ENCODE peak calls at places on chromosomes 11 and 22, in seven cellular contexts. One of them, this sample, is unnamed.

GRCh38 chr11:42591841-42592240 is 720.0 kb upstream of the API5 start:
- DNase-seq in astrocyte of the spinal cord: no peak
- DNase-seq in adipocyte: no peak
- DNase-seq in pancreas: no peak
- DNase-seq in brain microvascular endothelial cell: no peak
- DNase-seq in endodermal cell: no peak
- DNase-seq in hepatocyte: no peak
- DNase-seq in this sample: no peak

GRCh38 chr11:12207384-12208150 is 97.2 kb downstream of the MICAL2 start:
- DNase-seq in hepatocyte: no peak
- DNase-seq in endodermal cell: no peak
- DNase-seq in adipocyte: peak
- DNase-seq in astrocyte of the spinal cord: peak
- DNase-seq in pancreas: no peak
- DNase-seq in brain microvascular endothelial cell: peak
- DNase-seq in this sample: peak

GRCh38 chr11:116823031-116823843 is at the start of gene APOA4:
- DNase-seq in hepatocyte: no peak
- DNase-seq in endodermal cell: no peak
- DNase-seq in brain microvascular endothelial cell: no peak
- DNase-seq in astrocyte of the spinal cord: no peak
- DNase-seq in adipocyte: no peak
- DNase-seq in pancreas: no peak
- DNase-seq in this sample: no peak

GRCh38 chr11:65329944-65330403 is 3.7 kb upstream of the DPF2 start:
- DNase-seq in endodermal cell: peak
- DNase-seq in brain microvascular endothelial cell: peak
- DNase-seq in astrocyte of the spinal cord: peak
- DNase-seq in adipocyte: peak
- DNase-seq in hepatocyte: peak
- DNase-seq in pancreas: peak
- DNase-seq in this sample: peak

GRCh38 chr11:122071680-122072321 is 44.2 kb downstream of the BLID start:
- DNase-seq in astrocyte of the spinal cord: no peak
- DNase-seq in endodermal cell: no peak
- DNase-seq in pancreas: no peak
- DNase-seq in brain microvascular endothelial cell: no peak
- DNase-seq in hepatocyte: no peak
- DNase-seq in adipocyte: no peak
- DNase-seq in this sample: no peak

GRCh38 chr11:77115181-77115611 is 12.6 kb downstream of the OMP start:
- DNase-seq in hepatocyte: no peak
- DNase-seq in adipocyte: no peak
- DNase-seq in astrocyte of the spinal cord: no peak
- DNase-seq in pancreas: no peak
- DNase-seq in endodermal cell: peak
- DNase-seq in brain microvascular endothelial cell: no peak
- DNase-seq in this sample: no peak

GRCh38 chr22:32202539-32203180 is 2.2 kb downstream of the RFPL2 start:
- DNase-seq in endodermal cell: peak
- DNase-seq in adipocyte: peak
- DNase-seq in pancreas: no peak
- DNase-seq in hepatocyte: peak
- DNase-seq in astrocyte of the spinal cord: peak
- DNase-seq in brain microvascular endothelial cell: peak
- DNase-seq in this sample: peak

GRCh38 chr11:118749429-118749828 is 41.5 kb downstream of the DDX6 start:
- DNase-seq in adipocyte: no peak
- DNase-seq in endodermal cell: no peak
- DNase-seq in astrocyte of the spinal cord: no peak
- DNase-seq in pancreas: no peak
- DNase-seq in brain microvascular endothelial cell: no peak
- DNase-seq in hepatocyte: no peak
- DNase-seq in this sample: no peak

GRCh38 chr11:46952553-46952952 is 16.0 kb downstream of the CSTPP1 start:
- DNase-seq in brain microvascular endothelial cell: no peak
- DNase-seq in pancreas: no peak
- DNase-seq in adipocyte: no peak
- DNase-seq in endodermal cell: no peak
- DNase-seq in astrocyte of the spinal cord: no peak
- DNase-seq in hepatocyte: no peak
- DNase-seq in this sample: no peak

GRCh38 chr11:75735181-75735845 is 17.7 kb downstream of the MOGAT2 start:
- DNase-seq in endodermal cell: peak
- DNase-seq in pancreas: no peak
- DNase-seq in astrocyte of the spinal cord: no peak
- DNase-seq in hepatocyte: no peak
- DNase-seq in adipocyte: no peak
- DNase-seq in brain microvascular endothelial cell: no peak
- DNase-seq in this sample: no peak

GRCh38 chr11:13776134-13776815 is 107.8 kb downstream of the FAR1 start:
- DNase-seq in adipocyte: peak
- DNase-seq in astrocyte of the spinal cord: no peak
- DNase-seq in hepatocyte: no peak
- DNase-seq in pancreas: no peak
- DNase-seq in endodermal cell: peak
- DNase-seq in brain microvascular endothelial cell: no peak
- DNase-seq in this sample: no peak

GRCh38 chr22:30947821-30948454 is 20.6 kb downstream of the MORC2 start:
- DNase-seq in brain microvascular endothelial cell: peak
- DNase-seq in astrocyte of the spinal cord: peak
- DNase-seq in adipocyte: peak
- DNase-seq in pancreas: no peak
- DNase-seq in endodermal cell: no peak
- DNase-seq in hepatocyte: peak
- DNase-seq in this sample: peak

GRCh38 chr11:115548878-115549528 is 44.8 kb upstream of the CADM1 start:
- DNase-seq in astrocyte of the spinal cord: no peak
- DNase-seq in pancreas: no peak
- DNase-seq in hepatocyte: peak
- DNase-seq in endodermal cell: peak
- DNase-seq in adipocyte: no peak
- DNase-seq in brain microvascular endothelial cell: no peak
- DNase-seq in this sample: no peak

GRCh38 chr22:39214383-39215069 is 30.3 kb downstream of the PDGFB start:
- DNase-seq in pancreas: peak
- DNase-seq in astrocyte of the spinal cord: peak
- DNase-seq in endodermal cell: peak
- DNase-seq in brain microvascular endothelial cell: no peak
- DNase-seq in adipocyte: peak
- DNase-seq in hepatocyte: no peak
- DNase-seq in this sample: peak

GRCh38 chr11:128328955-128329551 is 258.3 kb downstream of the ETS1 start:
- DNase-seq in brain microvascular endothelial cell: no peak
- DNase-seq in hepatocyte: no peak
- DNase-seq in astrocyte of the spinal cord: no peak
- DNase-seq in pancreas: no peak
- DNase-seq in endodermal cell: no peak
- DNase-seq in adipocyte: no peak
- DNase-seq in this sample: no peak

GRCh38 chr11:6611092-6612007 is 666 bp downstream of the TAF10 start:
- DNase-seq in astrocyte of the spinal cord: peak
- DNase-seq in pancreas: peak
- DNase-seq in adipocyte: peak
- DNase-seq in hepatocyte: no peak
- DNase-seq in brain microvascular endothelial cell: no peak
- DNase-seq in endodermal cell: peak
- DNase-seq in this sample: peak

GRCh38 chr11:115607621-115608191 is 103.5 kb upstream of the CADM1 start:
- DNase-seq in pancreas: no peak
- DNase-seq in brain microvascular endothelial cell: no peak
- DNase-seq in adipocyte: peak
- DNase-seq in hepatocyte: no peak
- DNase-seq in endodermal cell: no peak
- DNase-seq in astrocyte of the spinal cord: no peak
- DNase-seq in this sample: no peak

GRCh38 chr22:43167001-43167589 is 15.7 kb downstream of the TSPO start:
- DNase-seq in adipocyte: no peak
- DNase-seq in hepatocyte: no peak
- DNase-seq in astrocyte of the spinal cord: no peak
- DNase-seq in endodermal cell: no peak
- DNase-seq in brain microvascular endothelial cell: no peak
- DNase-seq in pancreas: no peak
- DNase-seq in this sample: no peak

GRCh38 chr11:104060004-104060403 is 23.6 kb downstream of the DDI1 start:
- DNase-seq in endodermal cell: no peak
- DNase-seq in hepatocyte: peak
- DNase-seq in astrocyte of the spinal cord: no peak
- DNase-seq in adipocyte: peak
- DNase-seq in brain microvascular endothelial cell: no peak
- DNase-seq in pancreas: no peak
- DNase-seq in this sample: peak

GRCh38 chr11:66317766-66318575 is 1.1 kb upstream of the CD248 start:
- DNase-seq in pancreas: no peak
- DNase-seq in brain microvascular endothelial cell: peak
- DNase-seq in adipocyte: peak
- DNase-seq in astrocyte of the spinal cord: peak
- DNase-seq in hepatocyte: peak
- DNase-seq in endodermal cell: peak
- DNase-seq in this sample: peak

GRCh38 chr11:120929090-120929489 is 94.8 kb upstream of the TBCEL start:
- DNase-seq in adipocyte: peak
- DNase-seq in astrocyte of the spinal cord: no peak
- DNase-seq in pancreas: no peak
- DNase-seq in brain microvascular endothelial cell: no peak
- DNase-seq in endodermal cell: no peak
- DNase-seq in hepatocyte: no peak
- DNase-seq in this sample: peak

GRCh38 chr11:46326813-46327416 is 20.3 kb upstream of the DGKZ start:
- DNase-seq in endodermal cell: no peak
- DNase-seq in hepatocyte: no peak
- DNase-seq in brain microvascular endothelial cell: no peak
- DNase-seq in astrocyte of the spinal cord: no peak
- DNase-seq in pancreas: no peak
- DNase-seq in adipocyte: no peak
- DNase-seq in this sample: no peak

GRCh38 chr11:35391922-35392813 is 27.2 kb downstream of the SLC1A2 start:
- DNase-seq in endodermal cell: peak
- DNase-seq in adipocyte: peak
- DNase-seq in pancreas: peak
- DNase-seq in brain microvascular endothelial cell: peak
- DNase-seq in astrocyte of the spinal cord: peak
- DNase-seq in hepatocyte: peak
- DNase-seq in this sample: peak
- H3K4me3 ChIP-seq in endodermal cell: no peak
- H3K4me3 ChIP-seq in adipocyte: peak
- H3K4me3 ChIP-seq in pancreas: no peak
- H3K4me3 ChIP-seq in brain microvascular endothelial cell: no peak
- H3K4me3 ChIP-seq in astrocyte of the spinal cord: no peak
- H3K4me3 ChIP-seq in hepatocyte: no peak
- H3K4me3 ChIP-seq in this sample: no peak

DNA sequence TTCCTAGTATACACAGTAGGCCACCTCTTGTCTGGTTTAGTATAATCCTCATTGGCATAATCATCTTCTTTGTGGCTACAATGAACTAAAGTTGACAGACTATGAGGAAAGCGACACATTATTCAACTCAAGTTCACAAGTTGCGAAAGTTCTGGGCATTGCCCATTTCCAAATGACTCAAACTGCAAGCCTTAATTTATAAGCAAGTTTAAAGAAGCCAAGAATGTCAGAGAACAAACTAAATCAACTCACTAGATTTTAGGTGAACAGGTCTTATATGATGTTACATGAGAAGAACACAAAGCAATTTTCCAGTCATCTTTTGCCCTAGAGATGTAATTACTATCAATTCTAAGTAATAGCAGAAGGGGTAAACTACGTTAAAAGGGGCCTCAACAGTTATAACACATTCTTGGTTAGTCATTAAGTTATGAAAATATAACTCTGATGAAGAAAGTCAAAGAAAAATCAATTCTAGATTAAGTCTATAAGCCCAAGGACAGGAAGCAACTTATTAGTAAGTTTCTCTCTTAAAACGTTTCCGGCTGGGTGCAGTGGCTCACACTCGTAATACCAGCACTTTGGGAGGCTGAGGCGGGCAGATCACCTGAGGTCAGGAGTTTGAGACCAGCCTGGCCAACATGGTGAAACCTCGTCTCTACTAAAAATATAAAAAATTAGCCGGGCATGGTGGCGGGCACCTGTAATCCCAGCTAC is 21.5 kb downstream of the PICALM start:
- DNase-seq in brain microvascular endothelial cell: no peak
- DNase-seq in endodermal cell: no peak
- DNase-seq in pancreas: no peak
- DNase-seq in astrocyte of the spinal cord: no peak
- DNase-seq in hepatocyte: no peak
- DNase-seq in adipocyte: peak
- DNase-seq in this sample: peak
- H3K4me3 ChIP-seq in brain microvascular endothelial cell: no peak
- H3K4me3 ChIP-seq in endodermal cell: no peak
- H3K4me3 ChIP-seq in pancreas: no peak
- H3K4me3 ChIP-seq in astrocyte of the spinal cord: no peak
- H3K4me3 ChIP-seq in hepatocyte: no peak
- H3K4me3 ChIP-seq in adipocyte: peak
- H3K4me3 ChIP-seq in this sample: no peak

GRCh38 chr11:19774329-19774728 is 61.7 kb downstream of the NAV2 start:
- DNase-seq in pancreas: no peak
- DNase-seq in hepatocyte: no peak
- DNase-seq in astrocyte of the spinal cord: no peak
- DNase-seq in endodermal cell: no peak
- DNase-seq in brain microvascular endothelial cell: no peak
- DNase-seq in adipocyte: no peak
- DNase-seq in this sample: no peak

GRCh38 chr11:19777342-19778102 is 64.9 kb downstream of the NAV2 start:
- DNase-seq in pancreas: no peak
- DNase-seq in astrocyte of the spinal cord: peak
- DNase-seq in endodermal cell: peak
- DNase-seq in adipocyte: peak
- DNase-seq in brain microvascular endothelial cell: peak
- DNase-seq in hepatocyte: peak
- DNase-seq in this sample: peak

GRCh38 chr11:19774817-19775600 is 62.4 kb downstream of the NAV2 start:
- DNase-seq in brain microvascular endothelial cell: peak
- DNase-seq in pancreas: no peak
- DNase-seq in endodermal cell: no peak
- DNase-seq in astrocyte of the spinal cord: no peak
- DNase-seq in adipocyte: no peak
- DNase-seq in hepatocyte: no peak
- DNase-seq in this sample: no peak

GRCh38 chr11:19775622-19776021 is 63.0 kb downstream of the NAV2 start:
- DNase-seq in hepatocyte: no peak
- DNase-seq in endodermal cell: no peak
- DNase-seq in astrocyte of the spinal cord: no peak
- DNase-seq in adipocyte: no peak
- DNase-seq in pancreas: no peak
- DNase-seq in brain microvascular endothelial cell: no peak
- DNase-seq in this sample: no peak

DNA sequence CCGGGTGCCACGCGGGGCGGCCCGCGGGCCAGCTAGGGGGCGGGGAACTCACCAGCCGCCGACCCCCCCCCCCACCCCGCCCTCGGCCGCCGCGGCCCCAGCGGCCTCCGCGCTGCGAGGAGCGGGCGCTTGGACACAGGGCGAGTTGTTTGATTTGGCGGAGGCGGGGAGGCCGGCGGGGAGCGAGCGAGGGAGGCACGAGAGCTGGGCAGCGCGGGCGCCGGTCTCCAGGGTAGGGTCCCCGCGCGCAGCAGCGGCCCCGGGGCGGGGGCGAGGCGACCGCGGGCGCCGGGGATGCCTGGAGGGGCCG is 64.3 kb downstream of the NAV2 start:
- DNase-seq in endodermal cell: peak
- DNase-seq in adipocyte: peak
- DNase-seq in brain microvascular endothelial cell: no peak
- DNase-seq in astrocyte of the spinal cord: no peak
- DNase-seq in pancreas: peak
- DNase-seq in hepatocyte: peak
- DNase-seq in this sample: no peak
- H3K4me3 ChIP-seq in endodermal cell: peak
- H3K4me3 ChIP-seq in adipocyte: peak
- H3K4me3 ChIP-seq in brain microvascular endothelial cell: peak
- H3K4me3 ChIP-seq in astrocyte of the spinal cord: peak
- H3K4me3 ChIP-seq in pancreas: peak
- H3K4me3 ChIP-seq in hepatocyte: peak
- H3K4me3 ChIP-seq in this sample: no peak

GRCh38 chr11:33733978-33734377 is 2.2 kb downstream of the CD59 start:
- DNase-seq in endodermal cell: no peak
- DNase-seq in pancreas: no peak
- DNase-seq in adipocyte: no peak
- DNase-seq in brain microvascular endothelial cell: no peak
- DNase-seq in astrocyte of the spinal cord: no peak
- DNase-seq in hepatocyte: no peak
- DNase-seq in this sample: no peak
- H3K4me3 ChIP-seq in endodermal cell: peak
- H3K4me3 ChIP-seq in pancreas: no peak
- H3K4me3 ChIP-seq in adipocyte: peak
- H3K4me3 ChIP-seq in brain microvascular endothelial cell: peak
- H3K4me3 ChIP-seq in astrocyte of the spinal cord: peak
- H3K4me3 ChIP-seq in hepatocyte: no peak
- H3K4me3 ChIP-seq in this sample: peak

This sample was measured in fibroblast of mammary gland.